ENCODE peak calls at places on chromosomes 1 and 21, in seven cellular contexts. S, G, N, V, X, J and E are unnamed samples.

GRCh38 chr21:14773777-14774345 is 227.7 kb upstream of the SAMSN1 start:
- DNase-seq in S (peak; percentile 44), G (peak; percentile 45), N (peak; percentile 55), V (no peak), X (peak; percentile 55), J (peak; percentile 59), E (peak; percentile 18)

GRCh38 chr21:45922648-45923047 is 58.9 kb upstream of the COL6A1 start:
- DNase-seq in S (no peak), G (no peak), N (no peak), V (no peak), X (no peak), J (no peak), E (no peak)

GRCh38 chr1:8941906-8942305 is 3.8 kb upstream of the CA6 start:
- DNase-seq in S (no peak), G (no peak), N (no peak), V (no peak), X (no peak), J (peak; percentile 86), E (no peak)

GRCh38 chr1:32208891-32209309 is at the start of gene DCDC2B:
- DNase-seq in S (no peak), G (no peak), N (no peak), V (peak; percentile 95), X (peak; percentile 90), J (peak; percentile 73), E (peak; percentile 57)

GRCh38 chr1:79376106-79376505 is 369.6 kb upstream of the ADGRL4 start:
- DNase-seq in S (no peak), G (no peak), N (no peak), V (no peak), X (no peak), J (peak; percentile 40), E (no peak)

GRCh38 chr1:187626056-187626455 is 797.3 kb downstream of the PLA2G4A start:
- DNase-seq in S (no peak), G (no peak), N (no peak), V (no peak), X (no peak), J (peak; percentile 54), E (peak; percentile 10)

GRCh38 chr1:26278303-26278702 is 1.6 kb upstream of the SH3BGRL3 start:
- DNase-seq in S (no peak), G (no peak), N (no peak), V (no peak), X (no peak), J (peak; percentile 98), E (no peak)

GRCh38 chr1:40796939-40797667 is 13.5 kb downstream of the KCNQ4 start:
- DNase-seq in S (no peak), G (no peak), N (no peak), V (no peak), X (peak; percentile 62), J (no peak), E (no peak)

GRCh38 chr1:55484173-55484572 is 269.0 kb upstream of the USP24 start:
- DNase-seq in S (no peak), G (no peak), N (no peak), V (no peak), X (no peak), J (peak; percentile 25), E (no peak)

GRCh38 chr1:183987593-183988318 is 49.8 kb downstream of the COLGALT2 start:
- DNase-seq in S (no peak), G (no peak), N (no peak), V (no peak), X (no peak), J (no peak), E (no peak)

GRCh38 chr1:214364335-214364734 is 83.4 kb downstream of the SMYD2 start:
- DNase-seq in S (no peak), G (no peak), N (no peak), V (no peak), X (no peak), J (no peak), E (no peak)

GRCh38 chr1:80498673-80499072 is 1302.1 kb upstream of the ADGRL2 start:
- DNase-seq in S (no peak), G (no peak), N (no peak), V (no peak), X (no peak), J (no peak), E (no peak)

GRCh38 chr1:60010690-60011089 is 62.9 kb downstream of the C1orf87 start:
- DNase-seq in S (no peak), G (no peak), N (no peak), V (no peak), X (no peak), J (no peak), E (no peak)

GRCh38 chr1:18204568-18204967 is 97.0 kb downstream of the IGSF21 start:
- DNase-seq in S (no peak), G (no peak), N (no peak), V (no peak), X (no peak), J (no peak), E (no peak)

GRCh38 chr21:35266546-35266945 is 217.4 kb upstream of the RUNX1 start:
- DNase-seq in S (no peak), G (no peak), N (peak; percentile 30), V (no peak), X (no peak), J (peak; percentile 83), E (no peak)

GRCh38 chr1:50023292-50024159 is at the start of gene AGBL4:
- DNase-seq in S (no peak), G (no peak), N (peak; percentile 64), V (peak; percentile 89), X (peak; percentile 76), J (peak; percentile 46), E (peak; percentile 80)

GRCh38 chr1:190183588-190183987 is 294.1 kb downstream of the BRINP3 start:
- DNase-seq in S (no peak), G (no peak), N (no peak), V (no peak), X (no peak), J (no peak), E (no peak)

GRCh38 chr1:193210991-193211390 is 24.6 kb upstream of the B3GALT2 start:
- DNase-seq in S (no peak), G (no peak), N (no peak), V (no peak), X (no peak), J (no peak), E (no peak)

GRCh38 chr1:178397678-178398077 is 99.1 kb downstream of the CLEC20A start:
- DNase-seq in S (no peak), G (no peak), N (no peak), V (no peak), X (no peak), J (peak; percentile 86), E (no peak)

GRCh38 chr1:51491166-51491981 is 27.7 kb downstream of the EPS15 start:
- DNase-seq in S (no peak), G (no peak), N (no peak), V (no peak), X (no peak), J (peak; percentile 22), E (peak; percentile 17)

GRCh38 chr21:27532081-27532480 is 565.2 kb upstream of the ADAMTS5 start:
- DNase-seq in S (no peak), G (no peak), N (no peak), V (no peak), X (peak; percentile 13), J (peak; percentile 56), E (no peak)

GRCh38 chr1:215007880-215008279 is 74.7 kb upstream of the KCNK2 start:
- DNase-seq in S (no peak), G (no peak), N (no peak), V (no peak), X (no peak), J (no peak), E (no peak)

GRCh38 chr1:15260418-15261154 is 13.6 kb downstream of the FHAD1 start:
- DNase-seq in S (no peak), G (no peak), N (peak; percentile 28), V (no peak), X (peak; percentile 40), J (no peak), E (no peak)

GRCh38 chr1:46617108-46617694 is 590 bp upstream of the MOB3C start:
- DNase-seq in S (no peak), G (no peak), N (no peak), V (no peak), X (no peak), J (no peak), E (no peak)

GRCh38 chr1:76210130-76210529 is 135.6 kb downstream of the ST6GALNAC3 start:
- DNase-seq in S (no peak), G (no peak), N (no peak), V (no peak), X (no peak), J (no peak), E (no peak)

GRCh38 chr1:184399192-184399847 is 12.5 kb downstream of the C1orf21 start:
- DNase-seq in S (no peak), G (no peak), N (no peak), V (no peak), X (no peak), J (no peak), E (no peak)

GRCh38 chr21:38027901-38028300 is 111.6 kb upstream of the KCNJ6 start:
- DNase-seq in S (no peak), G (no peak), N (no peak), V (no peak), X (no peak), J (peak; percentile 61), E (no peak)

GRCh38 chr1:117658676-117659075 is 52.8 kb downstream of the TENT5C start:
- DNase-seq in S (peak; percentile 22), G (peak; percentile 75), N (no peak), V (no peak), X (no peak), J (no peak), E (no peak)

GRCh38 chr1:225847610-225848009 is 34.6 kb downstream of the TMEM63A start:
- DNase-seq in S (no peak), G (no peak), N (no peak), V (peak; percentile 55), X (peak; percentile 91), J (no peak), E (no peak)

GRCh38 chr1:92376345-92376744 is 77.5 kb downstream of the RPAP2 start:
- DNase-seq in S (no peak), G (no peak), N (no peak), V (no peak), X (no peak), J (no peak), E (no peak)

GRCh38 chr1:54728027-54728426 is 12.4 kb downstream of the TTC4 start:
- DNase-seq in S (no peak), G (no peak), N (no peak), V (no peak), X (no peak), J (no peak), E (no peak)

GRCh38 chr1:93839307-93839706 is 39.7 kb downstream of the DNTTIP2 start:
- DNase-seq in S (no peak), G (no peak), N (no peak), V (no peak), X (no peak), J (peak; percentile 86), E (no peak)